ENCODE peak calls at places on chromosomes 2 and 18, in eight cellular contexts. T, M, Q, D, O, J, Z and K are unnamed samples.

GRCh38 chr2:47079515-47080412 is 75.3 kb downstream of the STPG4 start:
- DNase-seq in T (peak; percentile 52), M (no peak), Q (no peak), D (no peak), O (no peak), J (no peak), Z (no peak), K (no peak)

GRCh38 chr2:175167076-175167791 is 769 bp downstream of the ATF2 start:
- DNase-seq in T (peak; percentile 45), M (no peak), Q (peak; percentile 61), D (no peak), O (peak; percentile 35), J (peak; percentile 68), Z (no peak), K (no peak)

GRCh38 chr2:210445116-210445707 is 31.3 kb downstream of the LANCL1 start:
- DNase-seq in T (no peak), M (peak; percentile 9), Q (peak; percentile 34), D (no peak), O (peak; percentile 58), J (no peak), Z (no peak), K (no peak)

GRCh38 chr2:163897799-163898198 is 162.0 kb upstream of the FIGN start:
- DNase-seq in T (no peak), M (no peak), Q (no peak), D (no peak), O (no peak), J (no peak), Z (no peak), K (no peak)

GRCh38 chr2:134347756-134348155 is 93.9 kb downstream of the MGAT5 start:
- DNase-seq in T (no peak), M (no peak), Q (no peak), D (no peak), O (no peak), J (no peak), Z (no peak), K (no peak)

GRCh38 chr2:239603411-239604356 is 202.9 kb upstream of the HDAC4 start:
- DNase-seq in T (no peak), M (no peak), Q (no peak), D (no peak), O (no peak), J (peak; percentile 41), Z (no peak), K (no peak)

GRCh38 chr2:151907933-151908882 is 80.0 kb upstream of the ARL5A start:
- DNase-seq in T (no peak), M (no peak), Q (peak; percentile 52), D (no peak), O (no peak), J (no peak), Z (no peak), K (no peak)

GRCh38 chr18:839224-840079 is 27.4 kb upstream of the YES1 start:
- DNase-seq in T (peak; percentile 93), M (peak; percentile 64), Q (peak; percentile 87), D (peak; percentile 61), O (peak; percentile 39), J (peak; percentile 92), Z (peak; percentile 91), K (peak; percentile 22)

GRCh38 chr18:903703-904102 is 968 bp upstream of the ADCYAP1 start:
- DNase-seq in T (peak; percentile 53), M (no peak), Q (peak; percentile 42), D (no peak), O (no peak), J (no peak), Z (peak; percentile 63), K (peak; percentile 6)

GRCh38 chr2:39593439-39594393 is 72.0 kb upstream of the TMEM178A start:
- DNase-seq in T (no peak), M (no peak), Q (peak; percentile 74), D (peak; percentile 66), O (no peak), J (no peak), Z (no peak), K (peak; percentile 35)

GRCh38 chr18:36895606-36896005 is 66.7 kb downstream of the KIAA1328 start:
- DNase-seq in T (no peak), M (no peak), Q (no peak), D (no peak), O (no peak), J (no peak), Z (no peak), K (no peak)

GRCh38 chr2:84516234-84516986 is at the start of gene DNAH6:
- DNase-seq in T (peak; percentile 93), M (peak; percentile 86), Q (peak; percentile 92), D (peak; percentile 87), O (peak; percentile 94), J (peak; percentile 94), Z (peak; percentile 92), K (peak; percentile 85)

GRCh38 chr2:29463181-29463900 is 348.1 kb downstream of the CLIP4 start:
- DNase-seq in T (no peak), M (no peak), Q (no peak), D (peak; percentile 41), O (no peak), J (no peak), Z (no peak), K (no peak)

GRCh38 chr2:150630587-150631235 is 143.2 kb upstream of the RND3 start:
- DNase-seq in T (no peak), M (no peak), Q (peak; percentile 17), D (no peak), O (no peak), J (no peak), Z (no peak), K (no peak)

GRCh38 chr2:85549826-85550225 is 10.9 kb downstream of the MAT2A start:
- DNase-seq in T (no peak), M (no peak), Q (peak; percentile 33), D (peak; percentile 77), O (no peak), J (no peak), Z (no peak), K (no peak)

GRCh38 chr2:228474466-228474865 is 293.0 kb upstream of the SPHKAP start:
- DNase-seq in T (no peak), M (no peak), Q (no peak), D (peak; percentile 32), O (no peak), J (no peak), Z (no peak), K (no peak)

GRCh38 chr18:48776641-48777025 is 174.1 kb downstream of the SMAD7 start:
- DNase-seq in T (no peak), M (no peak), Q (no peak), D (no peak), O (peak; percentile 4), J (no peak), Z (no peak), K (no peak)

GRCh38 chr2:113032737-113033136 is 19.9 kb downstream of the IL36B start:
- DNase-seq in T (no peak), M (no peak), Q (no peak), D (no peak), O (no peak), J (no peak), Z (no peak), K (no peak)

GRCh38 chr2:62209427-62209991 is 13.6 kb downstream of the B3GNT2 start:
- DNase-seq in T (no peak), M (no peak), Q (no peak), D (no peak), O (no peak), J (no peak), Z (no peak), K (no peak)

GRCh38 chr2:162874412-162874811 is 35.8 kb upstream of the KCNH7 start:
- DNase-seq in T (no peak), M (no peak), Q (no peak), D (no peak), O (no peak), J (no peak), Z (no peak), K (no peak)

GRCh38 chr2:168454737-168455691 is 1.1 kb upstream of the CERS6 start:
- DNase-seq in T (no peak), M (no peak), Q (no peak), D (no peak), O (no peak), J (no peak), Z (peak; percentile 27), K (no peak)